ENCODE peak calls at places on chromosomes 11 and 22, in five cellular contexts. X is fibroblast of villous mesenchyme, D is AG04450, Y is cardiac muscle cell, E is prostate gland. J is an unnamed sample.
A peak's percentile ranks its signal among the peaks of the same experiment; 100 is the strongest.

GRCh38 chr22:46370584-46371373 is 35.3 kb downstream of the TRMU start:
- DNase-seq in D (no peak), Y (no peak), E (no peak), X (no peak), J (no peak)

GRCh38 chr11:61975638-61976419 is 8.4 kb upstream of the FTH1 start:
- DNase-seq in Y (no peak), D (no peak), E (no peak), X (no peak), J (no peak)

GRCh38 chr11:126719740-126720139 is 280.8 kb downstream of the KIRREL3 start:
- DNase-seq in E (no peak), D (no peak), X (no peak), Y (no peak), J (no peak)

GRCh38 chr11:117231637-117232021 is 244 bp downstream of the PCSK7 start:
- DNase-seq in D (no peak), X (no peak), E (no peak), Y (no peak), J (no peak)

GRCh38 chr11:115497303-115497702 is 6.9 kb downstream of the CADM1 start:
- DNase-seq in E (no peak), Y (no peak), X (peak; percentile 6), D (no peak), J (no peak)

GRCh38 chr11:87260811-87261210 is 223.1 kb downstream of the TMEM135 start:
- DNase-seq in X (no peak), D (no peak), Y (no peak), E (no peak), J (no peak)

GRCh38 chr22:37535159-37535558 is 15.9 kb upstream of the CARD10 start:
- DNase-seq in D (no peak), X (no peak), Y (no peak), E (no peak), J (no peak)

GRCh38 chr11:102240502-102240901 is 76.8 kb upstream of the BIRC3 start:
- DNase-seq in E (no peak), X (peak; percentile 29), D (no peak), Y (no peak), J (peak; percentile 35)

GRCh38 chr22:48155446-48155845 is 1393.0 kb downstream of the TBC1D22A start:
- DNase-seq in Y (no peak), X (no peak), D (no peak), E (no peak), J (no peak)

GRCh38 chr11:128727320-128727719 is 33.4 kb downstream of the FLI1 start:
- DNase-seq in Y (peak; percentile 32), E (no peak), X (no peak), D (no peak), J (no peak)

GRCh38 chr22:32501797-32502290 is 27.2 kb downstream of the FBXO7 start:
- DNase-seq in E (no peak), Y (no peak), X (no peak), D (no peak), J (no peak)

GRCh38 chr11:58513747-58514367 is 6.0 kb upstream of the OR5B21 start:
- DNase-seq in X (peak; percentile 68), Y (peak; percentile 52), E (peak; percentile 30), D (peak; percentile 52), J (peak; percentile 92)

GRCh38 chr22:43707650-43708049 is 104.5 kb downstream of the EFCAB6 start:
- DNase-seq in D (no peak), X (peak; percentile 11), Y (no peak), E (no peak), J (peak; percentile 62)

GRCh38 chr11:65189191-65189590 is 7.5 kb downstream of the CAPN1 start:
- DNase-seq in E (no peak), X (no peak), D (no peak), Y (no peak), J (no peak)

GRCh38 chr11:61331636-61332035 is 1.3 kb downstream of the DDB1 start:
- DNase-seq in Y (no peak), E (no peak), D (no peak), X (peak; percentile 9), J (no peak)

GRCh38 chr22:19522190-19522880 is 1.9 kb downstream of the CLDN5 start:
- DNase-seq in D (no peak), E (no peak), X (no peak), Y (no peak), J (no peak)

GRCh38 chr11:56932572-56933235 is 56.0 kb upstream of the OR5AK2 start:
- DNase-seq in Y (no peak), E (peak; percentile 19), D (no peak), X (peak; percentile 13), J (peak; percentile 99)

GRCh38 chr11:34614334-34615113 is 6.4 kb upstream of the EHF start:
- DNase-seq in Y (peak; percentile 23), D (peak; percentile 30), E (no peak), X (peak; percentile 84), J (no peak)

GRCh38 chr22:46057762-46058420 is 80.9 kb upstream of the WNT7B start:
- DNase-seq in E (peak; percentile 84), D (no peak), X (peak; percentile 81), Y (no peak), J (peak; percentile 84)

GRCh38 chr22:24178021-24178431 is 3.3 kb upstream of the SUSD2 start:
- DNase-seq in X (no peak), Y (no peak), E (no peak), D (no peak), J (no peak)

GRCh38 chr11:35223429-35223828 is 84.5 kb downstream of the CD44 start:
- DNase-seq in E (no peak), Y (peak; percentile 31), X (peak; percentile 84), D (peak; percentile 45), J (no peak)

GRCh38 chr11:112564228-112564955 is 303.7 kb upstream of the PLET1 start:
- DNase-seq in D (peak; percentile 53), Y (no peak), E (peak; percentile 12), X (peak; percentile 90), J (peak; percentile 38)

GRCh38 chr11:72446929-72447753 is 12.8 kb upstream of the CLPB start:
- DNase-seq in X (peak; percentile 65), E (peak; percentile 8), Y (peak; percentile 36), D (peak; percentile 24), J (peak; percentile 83)

GRCh38 chr11:69467196-69467595 is 14.3 kb upstream of the LINC01488 start:
- DNase-seq in X (no peak), D (no peak), Y (no peak), E (no peak), J (no peak)

J was measured in PC-3.